ENCODE peak calls at places on chromosomes 4 and X, in ten cellular contexts. B is CD4-positive, alpha-beta T cell; T is MCF 10A; J is neural crest cell; V is Caco-2; E is vagina; P is psoas muscle; R is AG04450; Y is mucosa of descending colon; D is fibroblast of pulmonary artery. Q is an unnamed sample.

GRCh38 chr4:70632028-70632427 is 3.5 kb downstream of the ENAM start:
- DNase-seq in B (no peak), T (peak), J (no peak), V (no peak), E (no peak), P (no peak), R (no peak), Y (no peak), D (peak), Q (no peak)

GRCh38 chr4:21991050-21991449 is 42.5 kb upstream of the KCNIP4 start:
- DNase-seq in B (no peak), T (peak), J (no peak), V (no peak), E (no peak), P (no peak), R (no peak), Y (no peak), D (peak), Q (no peak)

GRCh38 chrX:23826216-23826615 is 43.2 kb downstream of the SAT1 start:
- DNase-seq in B (no peak), T (no peak), J (no peak), V (no peak), E (no peak), P (no peak), R (no peak), Y (no peak), D (no peak), Q (no peak)

GRCh38 chrX:21638311-21638710 is 19.8 kb downstream of the KLHL34 start:
- DNase-seq in B (no peak), T (no peak), J (no peak), V (no peak), E (no peak), P (no peak), R (peak), Y (no peak), D (peak), Q (no peak)

GRCh38 chrX:15675490-15675921 is 10.9 kb upstream of the CLTRN start:
- DNase-seq in B (peak), T (peak), J (peak), V (peak), E (peak), P (peak), R (no peak), Y (peak), D (no peak), Q (peak)

GRCh38 chrX:153606503-153606902 is 7.6 kb upstream of the CCNQ start:
- DNase-seq in B (no peak), T (no peak), J (no peak), V (no peak), E (no peak), P (no peak), R (no peak), Y (no peak), D (no peak), Q (no peak)

GRCh38 chrX:40809210-40809609 is 73.9 kb upstream of the MED14 start:
- DNase-seq in B (no peak), T (peak), J (no peak), V (no peak), E (no peak), P (no peak), R (no peak), Y (no peak), D (peak), Q (no peak)

GRCh38 chrX:103565752-103566151 is 19.6 kb upstream of the TCEAL4 start:
- DNase-seq in B (no peak), T (peak), J (no peak), V (no peak), E (no peak), P (no peak), R (peak), Y (no peak), D (peak), Q (no peak)

GRCh38 chrX:153886915-153887314 is 942 bp upstream of the L1CAM start:
- DNase-seq in B (no peak), T (no peak), J (no peak), V (no peak), E (no peak), P (no peak), R (no peak), Y (no peak), D (no peak), Q (no peak)

GRCh38 chrX:107678957-107679740 is 50.8 kb downstream of the PRPS1 start:
- DNase-seq in B (peak), T (peak), J (no peak), V (no peak), E (no peak), P (peak), R (no peak), Y (peak), D (peak), Q (no peak)

GRCh38 chrX:46260502-46260901 is 284.7 kb downstream of the ZNF674 start:
- DNase-seq in B (no peak), T (peak), J (no peak), V (no peak), E (no peak), P (no peak), R (no peak), Y (no peak), D (no peak), Q (no peak)

GRCh38 chr4:29046166-29046565 is 1674.0 kb upstream of the PCDH7 start:
- DNase-seq in B (no peak), T (peak), J (no peak), V (no peak), E (no peak), P (no peak), R (no peak), Y (no peak), D (peak), Q (no peak)

GRCh38 chr4:180058731-180059215 is 2184.4 kb upstream of the TENM3 start:
- DNase-seq in B (no peak), T (peak), J (peak), V (no peak), E (no peak), P (peak), R (no peak), Y (peak), D (peak), Q (no peak)

GRCh38 chr4:19729873-19730735 is 521.6 kb upstream of the SLIT2 start:
- DNase-seq in B (no peak), T (no peak), J (no peak), V (no peak), E (no peak), P (no peak), R (no peak), Y (no peak), D (peak), Q (no peak)

GRCh38 chrX:150256297-150256650 is 106.8 kb upstream of the MAMLD1 start:
- DNase-seq in B (no peak), T (no peak), J (no peak), V (no peak), E (peak), P (no peak), R (no peak), Y (no peak), D (no peak), Q (no peak)

GRCh38 chr4:5970381-5971076 is 47.7 kb downstream of the C4orf50 start:
- DNase-seq in B (no peak), T (no peak), J (no peak), V (no peak), E (no peak), P (no peak), R (no peak), Y (no peak), D (no peak), Q (no peak)

GRCh38 chrX:154050113-154050495 is 30.4 kb upstream of the IRAK1 start:
- DNase-seq in B (no peak), T (no peak), J (no peak), V (no peak), E (no peak), P (no peak), R (no peak), Y (no peak), D (no peak), Q (no peak)

GRCh38 chrX:134636859-134637258 is 21.4 kb downstream of the PLAC1 start:
- DNase-seq in B (no peak), T (no peak), J (no peak), V (no peak), E (no peak), P (no peak), R (no peak), Y (no peak), D (peak), Q (no peak)

GRCh38 chr4:65069177-65069576 is 601.1 kb downstream of the EPHA5 start:
- DNase-seq in B (no peak), T (no peak), J (no peak), V (no peak), E (no peak), P (no peak), R (no peak), Y (no peak), D (no peak), Q (no peak)

GRCh38 chrX:34585561-34585960 is 71.5 kb downstream of the TMEM47 start:
- DNase-seq in B (no peak), T (no peak), J (no peak), V (no peak), E (no peak), P (no peak), R (no peak), Y (no peak), D (peak), Q (no peak)

GRCh38 chr4:170025523-170026252 is 507 bp downstream of the MFAP3L start:
- DNase-seq in B (no peak), T (no peak), J (peak), V (peak), E (no peak), P (no peak), R (no peak), Y (peak), D (peak), Q (no peak)

GRCh38 chr4:14345356-14345775 is 656.9 kb upstream of the CPEB2 start:
- DNase-seq in B (no peak), T (peak), J (no peak), V (no peak), E (no peak), P (no peak), R (no peak), Y (no peak), D (peak), Q (no peak)

GRCh38 chrX:54357414-54358377 is at the start of gene WNK3:
- DNase-seq in B (peak), T (peak), J (peak), V (no peak), E (no peak), P (peak), R (peak), Y (peak), D (peak), Q (peak)

GRCh38 chr4:12761694-12762093 is 722.4 kb downstream of the RAB28 start:
- DNase-seq in B (no peak), T (peak), J (no peak), V (no peak), E (no peak), P (no peak), R (no peak), Y (no peak), D (no peak), Q (no peak)

GRCh38 chr4:48620093-48620492 is 130.0 kb downstream of the ZAR1 start:
- DNase-seq in B (no peak), T (no peak), J (no peak), V (no peak), E (no peak), P (no peak), R (no peak), Y (no peak), D (no peak), Q (no peak)

GRCh38 chrX:103828529-103828928 is 3.5 kb downstream of the RAB9B start:
- DNase-seq in B (no peak), T (no peak), J (no peak), V (no peak), E (no peak), P (no peak), R (no peak), Y (no peak), D (no peak), Q (no peak)

GRCh38 chrX:154313147-154313546 is 17.6 kb downstream of the TKTL1 start:
- DNase-seq in B (no peak), T (no peak), J (peak), V (no peak), E (no peak), P (no peak), R (no peak), Y (no peak), D (no peak), Q (no peak)

GRCh38 chrX:27884654-27885053 is 76.9 kb downstream of the MAGEB10 start:
- DNase-seq in B (no peak), T (no peak), J (no peak), V (no peak), E (no peak), P (no peak), R (no peak), Y (no peak), D (no peak), Q (no peak)

GRCh38 chr4:82436130-82436529 is 5.7 kb downstream of the ENOPH1 start:
- DNase-seq in B (no peak), T (no peak), J (no peak), V (no peak), E (no peak), P (no peak), R (no peak), Y (no peak), D (no peak), Q (no peak)

GRCh38 chr4:20493761-20494353 is 206.4 kb upstream of the PACRGL start:
- DNase-seq in B (no peak), T (no peak), J (no peak), V (no peak), E (no peak), P (no peak), R (peak), Y (no peak), D (peak), Q (no peak)

GRCh38 chr4:33649015-33649414 is 2595.3 kb downstream of the ARAP2 start:
- DNase-seq in B (no peak), T (peak), J (no peak), V (no peak), E (no peak), P (no peak), R (no peak), Y (no peak), D (peak), Q (no peak)

GRCh38 chr4:158193171-158193749 is 17.0 kb upstream of the TMEM144 start:
- DNase-seq in B (no peak), T (peak), J (no peak), V (no peak), E (no peak), P (no peak), R (no peak), Y (no peak), D (peak), Q (no peak)

GRCh38 chrX:23380581-23380980 is 45.9 kb downstream of the PTCHD1 start:
- DNase-seq in B (no peak), T (no peak), J (no peak), V (no peak), E (no peak), P (no peak), R (no peak), Y (no peak), D (no peak), Q (no peak)

GRCh38 chr4:76752911-76753494 is 144.9 kb downstream of the SOWAHB start:
- DNase-seq in B (no peak), T (peak), J (no peak), V (no peak), E (no peak), P (no peak), R (peak), Y (no peak), D (peak), Q (no peak)

GRCh38 chr4:86500527-86500926 is 93.6 kb upstream of the PTPN13 start:
- DNase-seq in B (no peak), T (no peak), J (no peak), V (no peak), E (no peak), P (no peak), R (no peak), Y (no peak), D (no peak), Q (no peak)

GRCh38 chrX:135411893-135412292 is 9.9 kb upstream of the SMIM10L2A start:
- DNase-seq in B (no peak), T (peak), J (no peak), V (no peak), E (no peak), P (no peak), R (no peak), Y (no peak), D (no peak), Q (no peak)

DNA sequence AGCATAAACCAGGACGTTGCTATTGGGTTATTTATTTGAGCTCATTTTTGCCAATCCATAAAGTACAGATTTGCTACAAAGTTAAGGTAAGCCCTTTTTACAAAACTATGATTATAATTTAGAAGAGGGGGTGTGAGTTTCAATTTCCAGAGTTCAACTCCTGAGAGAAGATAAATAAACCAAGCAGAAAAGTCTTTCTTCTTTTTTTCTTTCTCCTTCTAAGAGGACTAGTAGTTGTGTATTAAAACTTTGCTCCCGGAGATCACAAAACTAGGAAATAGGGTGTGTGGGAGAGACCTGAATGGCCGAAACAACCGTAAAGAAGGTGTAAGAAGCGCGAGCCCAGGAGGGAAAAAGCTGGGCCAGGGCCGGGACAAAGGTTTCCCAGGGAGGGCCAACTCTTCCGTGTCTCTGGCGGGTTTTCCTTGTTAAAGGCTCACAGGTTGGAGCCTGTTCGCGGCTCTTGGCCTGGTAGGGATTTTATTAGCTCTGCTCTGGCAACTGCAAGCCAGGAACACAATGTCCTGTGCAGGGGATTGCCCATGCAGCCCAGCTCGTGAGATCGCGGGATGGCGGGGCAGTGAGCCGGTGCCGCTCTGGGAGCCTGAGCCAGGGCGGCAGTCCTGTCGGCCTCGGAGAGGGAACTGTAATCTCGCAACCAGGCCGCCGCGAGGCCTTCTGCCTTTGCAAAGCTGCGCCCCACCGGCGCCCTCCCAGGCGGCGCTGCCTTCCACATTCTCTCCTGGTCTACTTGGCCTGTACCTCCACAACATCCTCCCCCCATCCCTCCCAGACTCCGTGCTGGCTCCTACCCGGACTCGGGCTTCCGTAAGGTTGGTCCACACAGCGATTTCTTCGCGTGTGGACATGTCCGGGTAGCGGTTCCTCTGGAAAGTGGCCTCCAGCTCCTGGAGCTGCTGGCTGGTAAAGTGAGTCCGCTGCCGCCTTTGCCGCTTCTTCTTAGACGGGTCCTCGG is 2.2 kb downstream of the PITX2 start:
- DNase-seq in B (no peak), T (no peak), J (peak), V (peak), E (no peak), P (peak), R (no peak), Y (peak), D (peak), Q (no peak)
- TF ChIP-seq CTCF in B (no peak), T (no peak), J (peak), V (no peak), E (no peak), P (peak), R (no peak), Y (no peak), D (no peak), Q (no peak)

DNA sequence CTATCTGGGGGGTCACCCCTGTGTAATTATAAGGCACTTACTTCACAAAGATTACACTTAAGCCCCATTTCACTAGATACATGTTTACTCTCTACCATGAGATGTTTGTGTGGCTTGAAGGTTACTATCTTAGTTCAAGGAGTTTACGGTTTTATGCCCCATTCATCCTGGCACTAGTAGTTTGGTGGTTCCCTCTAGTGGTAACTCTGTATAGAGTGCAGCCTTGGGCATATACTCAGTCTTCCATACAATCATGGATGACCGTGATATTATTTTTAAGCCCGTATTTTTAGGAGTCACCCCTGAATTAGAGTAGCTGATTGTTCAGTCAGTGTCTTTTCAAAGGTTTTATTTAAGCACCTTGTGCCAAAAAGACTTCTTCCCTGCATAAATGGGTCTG is 109.9 kb upstream of the FAM47C start:
- DNase-seq in B (no peak), T (peak), J (no peak), V (no peak), E (no peak), P (no peak), R (no peak), Y (no peak), D (peak), Q (no peak)
- TF ChIP-seq CTCF in B (no peak), T (peak), J (peak), V (peak), E (no peak), P (no peak), R (peak), Y (no peak), D (peak), Q (no peak)

DNA sequence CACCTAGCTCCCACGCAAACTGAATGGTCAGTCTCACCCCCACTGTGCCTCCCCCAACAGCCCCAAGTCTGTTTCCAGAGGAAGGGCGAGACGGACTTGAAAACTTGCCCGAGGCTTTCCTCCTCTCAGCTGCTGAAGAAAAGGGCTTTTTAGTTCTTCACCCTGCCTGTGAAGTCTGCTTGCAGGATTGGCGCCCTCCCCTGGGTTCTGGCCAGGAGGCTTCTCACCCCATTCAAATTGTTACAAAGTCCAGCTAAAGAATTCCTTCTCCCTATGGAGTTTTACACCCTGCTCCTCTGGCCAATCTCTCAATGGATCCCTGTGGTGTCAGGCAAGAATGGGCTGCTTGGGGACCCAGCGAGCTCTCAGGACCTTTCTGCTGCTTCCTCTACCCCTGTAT is 241.0 kb downstream of the AFF2 start:
- DNase-seq in B (no peak), T (no peak), J (no peak), V (no peak), E (no peak), P (no peak), R (no peak), Y (no peak), D (no peak), Q (no peak)
- TF ChIP-seq CTCF in B (no peak), T (no peak), J (no peak), V (no peak), E (no peak), P (no peak), R (no peak), Y (no peak), D (no peak), Q (no peak)

DNA sequence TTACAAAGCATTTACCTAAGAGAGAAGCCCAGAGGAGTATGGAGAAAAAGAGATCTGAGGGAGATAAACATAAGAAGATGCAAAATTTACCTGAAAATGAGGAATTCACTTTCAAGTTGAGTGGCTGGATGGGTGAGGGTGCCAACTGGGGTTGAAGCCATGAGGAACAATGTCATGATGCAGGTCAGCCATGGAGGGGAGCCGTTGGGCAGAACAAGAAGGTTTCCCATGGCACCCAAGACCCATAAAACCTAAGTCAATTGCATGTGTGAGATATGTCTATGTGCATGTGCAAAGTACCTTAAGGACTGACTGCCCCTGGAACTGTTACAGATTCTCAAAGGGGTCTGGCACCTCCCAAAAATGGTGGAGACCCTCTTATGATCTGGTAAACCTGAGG is 46.6 kb upstream of the PRRG1 start:
- DNase-seq in B (no peak), T (peak), J (no peak), V (no peak), E (no peak), P (no peak), R (no peak), Y (peak), D (peak), Q (no peak)
- TF ChIP-seq CTCF in B (no peak), T (peak), J (no peak), V (peak), E (no peak), P (peak), R (peak), Y (no peak), D (peak), Q (no peak)

GRCh38 chr4:101807351-101807750 is 16.8 kb downstream of the BANK1 start:
- DNase-seq in B (no peak), T (no peak), J (no peak), V (no peak), E (no peak), P (no peak), R (no peak), Y (no peak), D (no peak), Q (no peak)

GRCh38 chr4:101801957-101802356 is 11.4 kb downstream of the BANK1 start:
- DNase-seq in B (no peak), T (no peak), J (no peak), V (no peak), E (no peak), P (no peak), R (no peak), Y (no peak), D (no peak), Q (no peak)

GRCh38 chr4:101806914-101807313 is 16.4 kb downstream of the BANK1 start:
- DNase-seq in B (no peak), T (peak), J (no peak), V (no peak), E (no peak), P (no peak), R (no peak), Y (no peak), D (peak), Q (no peak)
- TF ChIP-seq CTCF in B (no peak), T (no peak), J (no peak), V (no peak), E (no peak), P (no peak), R (no peak), Y (no peak), D (no peak), Q (no peak)

Q was measured in omental fat pad.